ENCODE peak calls at places on chromosomes 16 and 17, in five cellular contexts. K is gastrocnemius medialis, F is thyroid gland, N is adrenal gland, G is heart left ventricle. W is an unnamed sample.

GRCh38 chr17:45138911-45139532 is 3.5 kb downstream of the ACBD4 start:
- DNase-seq in K (no peak), F (no peak), N (no peak), G (peak; percentile 39), W (peak; percentile 13)

GRCh38 chr17:69802045-69802740 is 272.8 kb upstream of the KCNJ16 start:
- DNase-seq in K (no peak), F (no peak), N (no peak), G (no peak), W (peak; percentile 17)

GRCh38 chr17:1908699-1909309 is 79.0 kb downstream of the RPA1 start:
- DNase-seq in K (peak; percentile 55), F (peak; percentile 68), N (peak; percentile 76), G (no peak), W (peak; percentile 27)

GRCh38 chr17:29390856-29391631 is 881 bp downstream of the TAOK1 start:
- DNase-seq in K (peak; percentile 14), F (peak; percentile 12), N (peak; percentile 30), G (peak; percentile 67), W (peak; percentile 22)

GRCh38 chr16:78553268-78554044 is 454.0 kb downstream of the WWOX start:
- DNase-seq in K (no peak), F (no peak), N (no peak), G (no peak), W (no peak)

GRCh38 chr16:80122155-80122554 is 418.6 kb upstream of the DYNLRB2 start:
- DNase-seq in K (peak; percentile 14), F (no peak), N (peak; percentile 38), G (no peak), W (peak; percentile 47)

GRCh38 chr16:51818342-51818944 is 667.4 kb upstream of the SALL1 start:
- DNase-seq in K (no peak), F (peak; percentile 77), N (peak; percentile 37), G (no peak), W (peak; percentile 23)

GRCh38 chr16:68395806-68396205 is 52.5 kb downstream of the SMPD3 start:
- DNase-seq in K (no peak), F (no peak), N (no peak), G (peak; percentile 37), W (no peak)

GRCh38 chr16:15636392-15636873 is 6.5 kb downstream of the MARF1 start:
- DNase-seq in K (no peak), F (no peak), N (no peak), G (no peak), W (no peak)

GRCh38 chr17:2138768-2139167 is 83.9 kb downstream of the HIC1 start:
- DNase-seq in K (peak; percentile 46), F (peak; percentile 72), N (peak; percentile 75), G (no peak), W (no peak)

GRCh38 chr17:27993161-27993695 is 49.2 kb upstream of the NLK start:
- DNase-seq in K (no peak), F (no peak), N (no peak), G (no peak), W (no peak)

GRCh38 chr17:40005527-40005926 is 9.7 kb upstream of the CSF3 start:
- DNase-seq in K (no peak), F (no peak), N (no peak), G (no peak), W (no peak)

GRCh38 chr16:1923299-1924034 is 5.3 kb upstream of the HS3ST6 start:
- DNase-seq in K (no peak), F (no peak), N (peak; percentile 32), G (peak; percentile 71), W (no peak)

GRCh38 chr17:15236281-15237105 is 28.6 kb downstream of the PMP22 start:
- DNase-seq in K (no peak), F (peak; percentile 40), N (no peak), G (no peak), W (no peak)

GRCh38 chr17:20184191-20184590 is 175.0 kb downstream of the SPECC1 start:
- DNase-seq in K (no peak), F (no peak), N (no peak), G (no peak), W (no peak)

GRCh38 chr17:71496552-71496951 is 624.3 kb upstream of the SOX9 start:
- DNase-seq in K (no peak), F (no peak), N (no peak), G (no peak), W (no peak)

GRCh38 chr17:32266389-32267269 is 997 bp downstream of the RHBDL3 start:
- DNase-seq in K (no peak), F (peak; percentile 3), N (peak; percentile 19), G (no peak), W (no peak)

GRCh38 chr16:73015612-73016487 is 32.1 kb downstream of the ZFHX3 start:
- DNase-seq in K (peak; percentile 74), F (peak; percentile 92), N (no peak), G (no peak), W (no peak)

GRCh38 chr16:56372938-56373337 is 52.4 kb downstream of the AMFR start:
- DNase-seq in K (no peak), F (no peak), N (no peak), G (no peak), W (no peak)

GRCh38 chr17:67578058-67578457 is 139.7 kb upstream of the NOL11 start:
- DNase-seq in K (no peak), F (no peak), N (no peak), G (no peak), W (no peak)

GRCh38 chr17:7317161-7317803 is 2.1 kb upstream of the GPS2 start:
- DNase-seq in K (no peak), F (no peak), N (no peak), G (no peak), W (no peak)

GRCh38 chr17:55294042-55294751 is 29.4 kb downstream of the HLF start:
- DNase-seq in K (no peak), F (no peak), N (no peak), G (no peak), W (no peak)

GRCh38 chr17:7439462-7440112 is at the start of gene FGF11:
- DNase-seq in K (no peak), F (peak; percentile 19), N (no peak), G (no peak), W (no peak)

GRCh38 chr17:35588196-35588920 is 1.2 kb downstream of the AP2B1 start:
- DNase-seq in K (no peak), F (no peak), N (no peak), G (no peak), W (no peak)

GRCh38 chr17:63550816-63551639 is 751 bp downstream of the DCAF7 start:
- DNase-seq in K (no peak), F (peak; percentile 9), N (peak; percentile 33), G (no peak), W (no peak)

GRCh38 chr17:149897-150575 is 12.7 kb downstream of the SCGB1C2 start:
- DNase-seq in K (peak; percentile 1), F (no peak), N (peak; percentile 2), G (peak; percentile 14), W (peak; percentile 5)

GRCh38 chr17:19346351-19347255 is 15.9 kb downstream of the B9D1 start:
- DNase-seq in K (peak; percentile 79), F (no peak), N (peak; percentile 85), G (peak; percentile 78), W (peak; percentile 77)

GRCh38 chr17:17536702-17537101 is 40.5 kb upstream of the RASD1 start:
- DNase-seq in K (no peak), F (no peak), N (no peak), G (no peak), W (no peak)

GRCh38 chr17:48131216-48131824 is 23.8 kb downstream of the SNX11 start:
- DNase-seq in K (peak; percentile 23), F (peak; percentile 56), N (peak; percentile 64), G (no peak), W (no peak)

GRCh38 chr16:23979982-23980381 is 144.2 kb downstream of the PRKCB start:
- DNase-seq in K (no peak), F (no peak), N (no peak), G (no peak), W (no peak)

GRCh38 chr16:17467923-17468540 is 2.7 kb downstream of the XYLT1 start:
- DNase-seq in K (peak; percentile 36), F (peak; percentile 75), N (peak; percentile 78), G (peak; percentile 71), W (peak; percentile 54)

GRCh38 chr17:70408768-70409167 is 239.4 kb downstream of the KCNJ2 start:
- DNase-seq in K (no peak), F (no peak), N (no peak), G (no peak), W (no peak)

GRCh38 chr16:27638833-27639587 is 89.1 kb downstream of the KATNIP start:
- DNase-seq in K (no peak), F (peak; percentile 20), N (no peak), G (no peak), W (no peak)

GRCh38 chr17:14321980-14322776 is 21.3 kb downstream of the HS3ST3B1 start:
- DNase-seq in K (no peak), F (no peak), N (no peak), G (no peak), W (no peak)

GRCh38 chr16:75497558-75497957 is 2.3 kb upstream of the CHST6 start:
- DNase-seq in K (no peak), F (no peak), N (peak; percentile 78), G (no peak), W (no peak)

GRCh38 chr17:74453665-74454196 is 12.7 kb upstream of the CD300A start:
- DNase-seq in K (peak; percentile 94), F (no peak), N (no peak), G (peak; percentile 96), W (no peak)

GRCh38 chr17:5809580-5810188 is 225.4 kb upstream of the NLRP1 start:
- DNase-seq in K (no peak), F (no peak), N (no peak), G (no peak), W (no peak)

DNA sequence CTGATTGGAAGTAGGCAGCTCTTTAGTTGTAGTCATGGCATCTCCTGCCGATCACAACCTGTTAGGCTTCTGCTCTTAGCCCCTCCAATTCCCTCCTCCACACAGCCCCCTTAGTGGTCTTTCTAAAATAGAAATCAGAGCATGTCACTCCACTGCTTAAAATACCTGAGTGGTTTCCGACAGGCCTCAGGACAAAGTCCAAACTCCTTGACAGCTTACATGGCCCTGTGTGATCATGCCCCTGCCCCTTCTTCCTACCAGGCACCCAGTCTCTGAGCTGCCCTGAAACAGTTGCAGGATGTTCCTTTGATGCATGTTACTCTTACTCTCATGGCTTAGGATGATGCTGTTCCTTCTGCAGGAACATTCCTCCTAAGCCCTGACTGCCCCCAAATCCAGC is 147.3 kb downstream of the AATF start:
- DNase-seq in K (no peak), F (no peak), N (no peak), G (no peak), W (no peak)
- H3K36me3 ChIP-seq in K (peaks cover 40% of the 10 kb centered on the region), F (peaks cover 19% of the 10 kb centered on the region), N (peaks cover 19% of the 10 kb centered on the region), G (peaks cover 5% of the 10 kb centered on the region), W (peaks cover 51% of the 10 kb centered on the region)

GRCh38 chr16:85333744-85334640 is 221.7 kb upstream of the CIBAR2 start:
- DNase-seq in K (no peak), F (no peak), N (no peak), G (peak; percentile 42), W (no peak)
- H3K4me1 ChIP-seq in K (peaks cover 9% of the 10 kb centered on the region), F (no peaks in the 10 kb centered on the region), N (no peaks in the 10 kb centered on the region), G (no peaks in the 10 kb centered on the region), W (peaks cover 36% of the 10 kb centered on the region)

GRCh38 chr16:53465606-53466290 is 31.5 kb downstream of the RBL2 start:
- DNase-seq in K (no peak), F (no peak), N (peak; percentile 46), G (no peak), W (no peak)
- H3K36me3 ChIP-seq in K (peaks cover 88% of the 10 kb centered on the region), F (peaks cover 40% of the 10 kb centered on the region), N (peaks cover 75% of the 10 kb centered on the region), G (peaks cover 18% of the 10 kb centered on the region), W (peaks cover 97% of the 10 kb centered on the region)

DNA sequence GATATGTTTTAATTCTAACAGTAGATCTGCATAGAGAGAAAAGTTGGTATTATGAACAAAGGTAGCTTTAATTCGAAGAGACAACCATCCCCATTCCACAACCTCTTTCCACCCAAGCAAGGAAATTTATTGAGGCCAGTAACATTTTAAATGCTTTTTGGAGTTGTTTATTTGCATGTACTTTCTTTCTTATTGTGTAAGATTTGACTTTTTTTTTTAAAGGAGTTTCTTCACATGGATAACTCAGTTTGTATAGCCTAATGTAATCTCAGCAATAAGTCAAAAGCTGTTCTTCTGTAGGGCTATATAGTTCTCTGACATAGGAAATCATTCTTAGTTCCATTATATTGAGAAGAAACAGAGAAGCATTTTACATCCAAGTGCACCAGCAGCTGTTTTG is 163.3 kb downstream of the PRKCA start:
- DNase-seq in K (no peak), F (no peak), N (no peak), G (no peak), W (no peak)
- H3K4me1 ChIP-seq in K (peaks cover 7% of the 10 kb centered on the region), F (peaks cover 12% of the 10 kb centered on the region), N (peaks cover 21% of the 10 kb centered on the region), G (no peaks in the 10 kb centered on the region), W (peaks cover 33% of the 10 kb centered on the region)

W was measured in left ventricle myocardium inferior.